ENCODE peak calls at places on chromosomes 11 and 22, in eight cellular contexts. O, H, S, V, D, C, T and Z are unnamed samples.

GRCh38 chr11:47390084-47390760 is 11.9 kb upstream of the SPI1 start:
- DNase-seq in O (no peak), H (no peak), S (no peak), V (no peak), D (no peak), C (no peak), T (no peak), Z (no peak)

GRCh38 chr11:93827347-93827746 is 23.1 kb downstream of the VSTM5 start:
- DNase-seq in O (no peak), H (no peak), S (no peak), V (no peak), D (no peak), C (no peak), T (no peak), Z (no peak)

GRCh38 chr11:36309779-36310178 is 13.7 kb downstream of the PRR5L start:
- DNase-seq in O (no peak), H (no peak), S (no peak), V (no peak), D (no peak), C (no peak), T (no peak), Z (no peak)

GRCh38 chr11:11155962-11156815 is 196.9 kb downstream of the CSNK2A3 start:
- DNase-seq in O (no peak), H (peak), S (peak), V (no peak), D (no peak), C (no peak), T (no peak), Z (no peak)

GRCh38 chr11:79082920-79083319 is 357.9 kb downstream of the TENM4 start:
- DNase-seq in O (no peak), H (no peak), S (no peak), V (no peak), D (no peak), C (no peak), T (no peak), Z (no peak)

GRCh38 chr11:111676878-111677585 is 74.8 kb downstream of the SIK2 start:
- DNase-seq in O (no peak), H (no peak), S (no peak), V (no peak), D (no peak), C (no peak), T (no peak), Z (no peak)

GRCh38 chr11:20647976-20648565 is 21.3 kb upstream of the NELL1 start:
- DNase-seq in O (peak), H (no peak), S (peak), V (peak), D (peak), C (peak), T (peak), Z (no peak)

GRCh38 chr22:32536352-32536751 is 61.7 kb downstream of the FBXO7 start:
- DNase-seq in O (no peak), H (no peak), S (no peak), V (no peak), D (no peak), C (no peak), T (no peak), Z (no peak)

GRCh38 chr22:29335656-29336055 is 20.2 kb upstream of the RASL10A start:
- DNase-seq in O (no peak), H (no peak), S (no peak), V (no peak), D (no peak), C (no peak), T (no peak), Z (no peak)

GRCh38 chr22:49234459-49234858 is 593.2 kb downstream of the BRD1 start:
- DNase-seq in O (no peak), H (no peak), S (no peak), V (no peak), D (no peak), C (no peak), T (no peak), Z (no peak)

GRCh38 chr11:112734207-112734606 is 227.0 kb upstream of the NCAM1 start:
- DNase-seq in O (no peak), H (no peak), S (no peak), V (no peak), D (no peak), C (peak), T (no peak), Z (no peak)

GRCh38 chr22:40289991-40290459 is 56.3 kb upstream of the ADSL start:
- DNase-seq in O (no peak), H (no peak), S (no peak), V (no peak), D (peak), C (peak), T (no peak), Z (no peak)

GRCh38 chr22:48923165-48923875 is 904.4 kb downstream of the BRD1 start:
- DNase-seq in O (no peak), H (peak), S (no peak), V (no peak), D (no peak), C (peak), T (no peak), Z (peak)

GRCh38 chr11:125164091-125164421 is 495 bp upstream of the PKNOX2 start:
- DNase-seq in O (no peak), H (no peak), S (no peak), V (no peak), D (no peak), C (no peak), T (no peak), Z (no peak)

GRCh38 chr11:118142081-118142480 is 10.5 kb downstream of the SCN4B start:
- DNase-seq in O (no peak), H (no peak), S (no peak), V (no peak), D (no peak), C (no peak), T (no peak), Z (peak)

GRCh38 chr22:26904483-26904882 is 247.1 kb downstream of the MIAT start:
- DNase-seq in O (no peak), H (no peak), S (no peak), V (no peak), D (no peak), C (no peak), T (no peak), Z (no peak)

GRCh38 chr22:38259370-38259769 is 13.4 kb downstream of the TMEM184B start:
- DNase-seq in O (no peak), H (no peak), S (no peak), V (no peak), D (no peak), C (no peak), T (no peak), Z (no peak)

GRCh38 chr11:107785401-107785800 is 73.2 kb downstream of the SLC35F2 start:
- DNase-seq in O (no peak), H (no peak), S (no peak), V (no peak), D (no peak), C (no peak), T (no peak), Z (no peak)

GRCh38 chr11:47398011-47398410 is 10.4 kb upstream of the SLC39A13 start:
- DNase-seq in O (no peak), H (no peak), S (no peak), V (no peak), D (no peak), C (no peak), T (no peak), Z (no peak)

GRCh38 chr22:35486116-35486631 is 54.5 kb upstream of the RASD2 start:
- DNase-seq in O (no peak), H (no peak), S (no peak), V (no peak), D (no peak), C (no peak), T (no peak), Z (no peak)

GRCh38 chr22:39967996-39968968 is 8.1 kb downstream of the TMA7B start:
- DNase-seq in O (peak), H (no peak), S (no peak), V (no peak), D (no peak), C (no peak), T (no peak), Z (peak)

GRCh38 chr11:78290293-78291176 is 101.8 kb downstream of the USP35 start:
- DNase-seq in O (peak), H (no peak), S (no peak), V (peak), D (no peak), C (peak), T (peak), Z (no peak)

GRCh38 chr22:44025171-44026065 is 1.3 kb downstream of the PARVB start:
- DNase-seq in O (peak), H (peak), S (no peak), V (no peak), D (peak), C (peak), T (peak), Z (no peak)

GRCh38 chr11:93740031-93740801 is 1.1 kb downstream of the TAF1D start:
- DNase-seq in O (no peak), H (no peak), S (no peak), V (peak), D (peak), C (no peak), T (no peak), Z (no peak)

GRCh38 chr22:37659066-37659896 is 758 bp downstream of the PDXP start:
- DNase-seq in O (no peak), H (peak), S (no peak), V (peak), D (peak), C (no peak), T (peak), Z (no peak)

GRCh38 chr22:50314081-50314454 is 6.6 kb upstream of the PLXNB2 start:
- DNase-seq in O (no peak), H (no peak), S (no peak), V (no peak), D (no peak), C (no peak), T (no peak), Z (no peak)

GRCh38 chr22:43289551-43289963 is 53.6 kb downstream of the SCUBE1 start:
- DNase-seq in O (no peak), H (no peak), S (no peak), V (no peak), D (no peak), C (no peak), T (peak), Z (no peak)

GRCh38 chr11:64250875-64251721 is at the start of gene PLCB3:
- DNase-seq in O (no peak), H (peak), S (no peak), V (no peak), D (peak), C (peak), T (peak), Z (peak)

GRCh38 chr11:121194731-121195596 is 93.9 kb downstream of the TECTA start:
- DNase-seq in O (peak), H (no peak), S (peak), V (peak), D (peak), C (peak), T (peak), Z (no peak)

GRCh38 chr11:127618721-127619120 is 618.2 kb upstream of the KIRREL3 start:
- DNase-seq in O (no peak), H (no peak), S (no peak), V (no peak), D (no peak), C (no peak), T (no peak), Z (no peak)

GRCh38 chr11:103546236-103546635 is 437.0 kb downstream of the DYNC2H1 start:
- DNase-seq in O (no peak), H (no peak), S (no peak), V (no peak), D (no peak), C (no peak), T (no peak), Z (no peak)

GRCh38 chr11:47355283-47356128 is 3.0 kb upstream of the MYBPC3 start:
- DNase-seq in O (peak), H (peak), S (peak), V (peak), D (peak), C (peak), T (peak), Z (peak)

GRCh38 chr11:97143463-97143862 is 753.6 kb downstream of the JRKL start:
- DNase-seq in O (no peak), H (no peak), S (no peak), V (no peak), D (no peak), C (no peak), T (no peak), Z (no peak)

GRCh38 chr11:68002575-68002942 is 1.3 kb downstream of the UNC93B1 start:
- DNase-seq in O (no peak), H (no peak), S (no peak), V (no peak), D (no peak), C (no peak), T (no peak), Z (no peak)

GRCh38 chr22:22893077-22893805 is 5.6 kb downstream of the IGLL5 start:
- DNase-seq in O (no peak), H (peak), S (no peak), V (no peak), D (no peak), C (no peak), T (no peak), Z (peak)

GRCh38 chr11:6681505-6681904 is 1.6 kb downstream of the MRPL17 start:
- DNase-seq in O (no peak), H (no peak), S (no peak), V (no peak), D (no peak), C (no peak), T (no peak), Z (no peak)

GRCh38 chr11:72642815-72643511 is 31.3 kb downstream of the PDE2A start:
- DNase-seq in O (no peak), H (peak), S (peak), V (no peak), D (peak), C (peak), T (peak), Z (peak)

GRCh38 chr11:72641522-72641899 is 32.7 kb downstream of the PDE2A start:
- DNase-seq in O (no peak), H (no peak), S (no peak), V (no peak), D (no peak), C (no peak), T (no peak), Z (no peak)

GRCh38 chr11:72639475-72640375 is 34.5 kb downstream of the PDE2A start:
- DNase-seq in O (no peak), H (no peak), S (no peak), V (no peak), D (no peak), C (no peak), T (no peak), Z (no peak)

GRCh38 chr11:72643547-72643946 is 30.7 kb downstream of the PDE2A start:
- DNase-seq in O (no peak), H (no peak), S (peak), V (no peak), D (no peak), C (no peak), T (no peak), Z (no peak)

GRCh38 chr11:72641900-72642814 is 32.1 kb downstream of the PDE2A start:
- DNase-seq in O (no peak), H (peak), S (peak), V (no peak), D (peak), C (peak), T (peak), Z (peak)
- TF ChIP-seq EP300 in O (no peak), H (no peak), S (no peak), V (no peak), D (no peak), C (no peak), T (no peak), Z (no peak)

DNA sequence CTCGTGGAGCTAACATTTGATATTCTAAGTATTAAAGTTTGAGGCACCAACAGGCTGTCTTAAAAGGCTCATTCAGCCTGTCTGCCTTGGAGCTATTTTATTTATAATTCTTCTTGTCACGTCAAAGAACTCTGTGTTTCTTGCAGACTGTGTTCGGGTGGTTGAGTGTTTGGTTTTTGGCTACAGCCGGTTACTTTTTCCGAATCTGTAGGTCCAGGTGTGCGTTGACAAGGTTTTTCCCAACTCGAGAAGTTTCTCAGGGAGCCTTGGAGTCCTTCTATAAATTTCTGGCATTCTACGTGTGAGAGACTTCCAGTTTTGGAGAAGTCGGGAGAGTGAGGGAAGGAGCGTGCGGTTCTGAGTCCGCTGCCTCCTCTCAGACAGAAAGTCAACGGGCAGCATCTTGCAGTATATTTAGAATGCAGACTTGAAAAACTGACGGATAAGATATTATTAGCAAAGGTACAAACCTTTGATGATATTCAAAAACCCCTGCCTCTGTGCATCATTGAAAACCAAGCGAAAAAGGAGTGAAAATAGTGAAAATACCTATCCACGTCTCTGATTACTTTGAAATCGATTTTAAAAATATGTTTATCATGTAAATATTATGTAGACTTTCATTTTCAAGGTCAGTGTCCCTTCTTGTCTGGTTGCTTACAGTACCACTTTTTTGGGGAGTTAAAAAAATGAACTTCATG is 85.2 kb upstream of the PPARA start:
- DNase-seq in O (peak), H (no peak), S (no peak), V (no peak), D (peak), C (peak), T (peak), Z (peak)
- H3K4me3 ChIP-seq in O (peak), H (no peak), S (peak), V (no peak), D (peak), C (peak), T (peak), Z (no peak)

GRCh38 chr11:1197431-1197885 is 25.4 kb upstream of the MUC5B start:
- DNase-seq in O (no peak), H (peak), S (no peak), V (no peak), D (peak), C (peak), T (no peak), Z (peak)

GRCh38 chr11:1194977-1195689 is 27.7 kb upstream of the MUC5B start:
- DNase-seq in O (no peak), H (peak), S (no peak), V (no peak), D (peak), C (peak), T (peak), Z (peak)

GRCh38 chr11:1195690-1196515 is 27.0 kb upstream of the MUC5B start:
- DNase-seq in O (no peak), H (peak), S (no peak), V (no peak), D (peak), C (no peak), T (peak), Z (peak)

GRCh38 chr11:1197886-1198765 is 24.7 kb upstream of the MUC5B start:
- DNase-seq in O (no peak), H (peak), S (no peak), V (no peak), D (peak), C (peak), T (peak), Z (peak)

GRCh38 chr11:1196516-1197391 is 26.1 kb upstream of the MUC5B start:
- DNase-seq in O (no peak), H (peak), S (no peak), V (no peak), D (no peak), C (peak), T (peak), Z (peak)
- TF ChIP-seq EP300 in O (no peak), H (no peak), S (no peak), V (no peak), D (no peak), C (no peak), T (no peak), Z (no peak)

GRCh38 chr22:18091478-18091877 is 13.7 kb downstream of the PEX26 start:
- DNase-seq in O (no peak), H (no peak), S (no peak), V (no peak), D (no peak), C (no peak), T (no peak), Z (no peak)
- H3K4me3 ChIP-seq in O (peak), H (no peak), S (peak), V (peak), D (peak), C (peak), T (peak), Z (peak)

GRCh38 chr11:56345739-56346138 is at the start of gene OR8K1:
- DNase-seq in O (no peak), H (no peak), S (no peak), V (no peak), D (no peak), C (no peak), T (no peak), Z (no peak)
- TF ChIP-seq EP300 in O (no peak), H (no peak), S (no peak), V (no peak), D (no peak), C (no peak), T (no peak), Z (no peak)